ENCODE peak calls at places on chromosome 19, in nine cellular contexts. H is psoas muscle; A is astrocyte of the spinal cord; Y is type B pancreatic cell; J is activated naive CD4-positive, alpha-beta T cell treated with Interleukin-2 at 50 U/mL for 16 hours; P is immature natural killer cell; Q is thoracic aorta; O is cardiac muscle cell; T is T-helper 1 cell. S is an unnamed sample.

GRCh38 chr19:32598022-32598421 is 17.0 kb downstream of the PDCD5 start:
- DNase-seq in H (peak; percentile 23), A (no peak), Y (peak; percentile 16), J (no peak), P (no peak), Q (no peak), O (no peak), T (no peak), S (no peak)

GRCh38 chr19:43474986-43475705 is 9.7 kb upstream of the LYPD3 start:
- DNase-seq in H (peak; percentile 96), A (peak; percentile 95), Y (peak; percentile 97), J (peak; percentile 93), P (peak; percentile 93), Q (peak; percentile 75), O (peak; percentile 96), T (peak; percentile 97), S (peak; percentile 96)

GRCh38 chr19:33429891-33430673 is 56.6 kb downstream of the CEBPG start:
- DNase-seq in H (peak; percentile 26), A (no peak), Y (no peak), J (no peak), P (peak; percentile 41), Q (no peak), O (no peak), T (no peak), S (peak; percentile 41)

GRCh38 chr19:46000497-46001246 is 5.4 kb downstream of the CCDC61 start:
- DNase-seq in H (no peak), A (no peak), Y (no peak), J (peak; percentile 68), P (peak; percentile 42), Q (no peak), O (peak; percentile 67), T (peak; percentile 75), S (peak; percentile 75)

GRCh38 chr19:35851213-35852028 is 883 bp downstream of the NPHS1 start:
- DNase-seq in H (no peak), A (no peak), Y (no peak), J (no peak), P (no peak), Q (no peak), O (peak; percentile 56), T (no peak), S (no peak)

GRCh38 chr19:43290568-43291359 is 21.4 kb upstream of the PSG9 start:
- DNase-seq in H (no peak), A (peak; percentile 8), Y (no peak), J (no peak), P (peak; percentile 5), Q (no peak), O (peak; percentile 3), T (no peak), S (no peak)

GRCh38 chr19:2586196-2586595 is 110.3 kb downstream of the GADD45B start:
- DNase-seq in H (no peak), A (no peak), Y (no peak), J (no peak), P (no peak), Q (no peak), O (no peak), T (no peak), S (no peak)

GRCh38 chr19:16497042-16497441 is 848 bp downstream of the C19orf44 start:
- DNase-seq in H (no peak), A (no peak), Y (no peak), J (no peak), P (no peak), Q (no peak), O (no peak), T (no peak), S (no peak)

GRCh38 chr19:35063940-35064818 is 22.7 kb downstream of the HPN start:
- DNase-seq in H (no peak), A (peak; percentile 69), Y (no peak), J (peak; percentile 33), P (no peak), Q (no peak), O (no peak), T (no peak), S (no peak)